ENCODE peak calls at places on chromosomes 16 and 17, in eight cellular contexts. U is right atrium auricular region, C is transverse colon, R is K562, H is heart left ventricle, G is thoracic aorta, Y is fibroblast of lung, A is GM23338. T is an unnamed sample.
A peak's percentile ranks its signal among the peaks of the same experiment; 100 is the strongest.

GRCh38 chr17:72122002-72122310 is 1.1 kb downstream of the SOX9 start:
- DNase-seq in U (no peak), C (no peak), R (no peak), H (no peak), G (no peak), Y (peak; percentile 64), A (no peak), T (peak; percentile 42)

GRCh38 chr17:40075216-40076100 is 12.7 kb downstream of the THRA start:
- DNase-seq in U (peak; percentile 83), C (peak; percentile 86), R (peak; percentile 71), H (peak; percentile 94), G (peak; percentile 69), Y (peak; percentile 75), A (peak; percentile 88), T (peak; percentile 63)

GRCh38 chr17:64331946-64332493 is 58.6 kb downstream of the PECAM1 start:
- DNase-seq in U (peak; percentile 88), C (no peak), R (peak; percentile 76), H (peak; percentile 86), G (no peak), Y (peak; percentile 45), A (no peak), T (peak; percentile 97)

GRCh38 chr17:18362509-18363020 is 785 bp downstream of the SHMT1 start:
- DNase-seq in U (peak; percentile 71), C (peak; percentile 68), R (no peak), H (peak; percentile 61), G (no peak), Y (peak; percentile 41), A (peak; percentile 50), T (peak; percentile 80)

GRCh38 chr16:16997349-16997748 is 473.4 kb downstream of the XYLT1 start:
- DNase-seq in U (no peak), C (no peak), R (no peak), H (no peak), G (no peak), Y (no peak), A (no peak), T (no peak)

GRCh38 chr17:45263477-45263860 is 1.6 kb upstream of the SPATA32 start:
- DNase-seq in U (no peak), C (no peak), R (no peak), H (no peak), G (no peak), Y (no peak), A (no peak), T (no peak)

GRCh38 chr17:64984776-64985521 is 65.7 kb upstream of the LRRC37A3 start:
- DNase-seq in U (no peak), C (peak; percentile 29), R (no peak), H (no peak), G (no peak), Y (peak; percentile 67), A (no peak), T (peak; percentile 90)

GRCh38 chr17:43720311-43721060 is 38.1 kb downstream of the SOST start:
- DNase-seq in U (peak; percentile 78), C (peak; percentile 84), R (peak; percentile 65), H (peak; percentile 92), G (peak; percentile 39), Y (peak; percentile 59), A (peak; percentile 83), T (peak; percentile 61)

GRCh38 chr17:78210111-78210510 is 3.9 kb upstream of the BIRC5 start:
- DNase-seq in U (no peak), C (no peak), R (no peak), H (no peak), G (no peak), Y (no peak), A (no peak), T (no peak)

GRCh38 chr17:2364132-2365116 is 27.1 kb downstream of the SGSM2 start:
- DNase-seq in U (no peak), C (no peak), R (no peak), H (peak; percentile 78), G (no peak), Y (peak; percentile 38), A (no peak), T (no peak)

GRCh38 chr17:47615766-47616424 is 33.8 kb upstream of the KPNB1 start:
- DNase-seq in U (no peak), C (no peak), R (peak; percentile 27), H (no peak), G (no peak), Y (peak; percentile 71), A (peak; percentile 77), T (peak; percentile 92)

GRCh38 chr16:64311241-64311640 is 810.6 kb downstream of the CDH11 start:
- DNase-seq in U (no peak), C (no peak), R (no peak), H (no peak), G (no peak), Y (peak; percentile 17), A (no peak), T (peak; percentile 48)

GRCh38 chr17:57603978-57604377 is 141.1 kb downstream of the CCDC182 start:
- DNase-seq in U (no peak), C (peak; percentile 65), R (no peak), H (no peak), G (no peak), Y (no peak), A (no peak), T (no peak)

GRCh38 chr17:68290268-68290954 is 516 bp downstream of the SLC16A6 start:
- DNase-seq in U (no peak), C (peak; percentile 54), R (no peak), H (no peak), G (no peak), Y (no peak), A (peak; percentile 74), T (peak; percentile 54)

GRCh38 chr17:59829217-59830006 is 63.3 kb downstream of the TUBD1 start:
- DNase-seq in U (no peak), C (no peak), R (peak; percentile 60), H (no peak), G (no peak), Y (peak; percentile 96), A (no peak), T (peak; percentile 100)

GRCh38 chr17:51499906-51500305 is 239.6 kb downstream of the UTP18 start:
- DNase-seq in U (no peak), C (no peak), R (no peak), H (no peak), G (no peak), Y (no peak), A (no peak), T (no peak)

GRCh38 chr16:50303605-50304466 is 37.5 kb downstream of the ADCY7 start:
- DNase-seq in U (no peak), C (no peak), R (no peak), H (peak; percentile 2), G (no peak), Y (peak; percentile 84), A (no peak), T (no peak)

GRCh38 chr16:4979164-4979563 is 21.0 kb downstream of the SEC14L5 start:
- DNase-seq in U (no peak), C (no peak), R (no peak), H (no peak), G (no peak), Y (no peak), A (no peak), T (no peak)

GRCh38 chr17:40018211-40019121 is 3.2 kb downstream of the CSF3 start:
- DNase-seq in U (no peak), C (no peak), R (no peak), H (peak; percentile 70), G (no peak), Y (peak; percentile 60), A (peak; percentile 64), T (no peak)

GRCh38 chr16:77951788-77952187 is 70.6 kb upstream of the CLEC3A start:
- DNase-seq in U (no peak), C (no peak), R (peak; percentile 34), H (no peak), G (no peak), Y (no peak), A (peak; percentile 91), T (peak; percentile 35)

DNA sequence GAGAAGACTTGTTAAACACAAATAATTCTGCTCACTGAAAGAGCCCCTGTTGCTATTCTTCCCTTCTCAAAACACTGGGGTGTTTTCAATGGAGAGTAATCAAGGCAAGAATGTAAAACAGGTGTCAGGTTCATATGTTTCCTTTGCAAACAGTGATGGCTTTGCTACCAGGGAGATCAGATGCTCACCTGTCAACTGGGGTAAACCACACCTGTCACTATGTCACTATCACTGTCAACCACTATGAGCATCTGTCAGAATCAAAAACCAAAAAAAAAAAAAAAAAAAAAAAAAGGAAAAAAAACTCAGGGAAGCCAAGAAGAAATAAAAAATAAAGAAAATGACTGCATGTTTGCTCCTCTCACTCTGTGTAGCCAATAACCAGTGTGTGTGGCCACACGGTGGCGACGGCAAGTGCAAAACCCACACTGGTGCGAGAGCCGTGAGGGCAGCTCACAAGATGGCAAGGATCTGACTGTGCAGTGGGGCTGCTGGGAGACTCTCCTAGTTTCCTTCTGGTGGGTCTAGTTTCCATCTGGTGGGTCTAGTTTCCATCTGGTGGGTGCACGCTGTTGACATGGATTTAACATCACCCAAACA is 22.7 kb downstream of the USP22 start:
- DNase-seq in U (no peak), C (peak; percentile 39), R (no peak), H (no peak), G (no peak), Y (no peak), A (peak; percentile 44), T (peak; percentile 13)
- TF ChIP-seq CTCF in U (no peak), C (peak; percentile 29), R (peak; percentile 7), H (peak; percentile 45), G (peak; percentile 42), Y (no peak), A (peak; percentile 59), T (peak; percentile 53)

GRCh38 chr16:84816023-84816422 is 3.8 kb upstream of the CRISPLD2 start:
- DNase-seq in U (no peak), C (no peak), R (no peak), H (no peak), G (no peak), Y (no peak), A (no peak), T (no peak)
- H3K4me1 ChIP-seq in U (no peaks in the 10 kb centered on the region), C (peaks cover 12% of the 10 kb centered on the region), R (peaks cover 12% of the 10 kb centered on the region), H (peaks cover 6% of the 10 kb centered on the region), G (peaks cover 18% of the 10 kb centered on the region), Y (no peaks in the 10 kb centered on the region), A (peaks cover 5% of the 10 kb centered on the region), T (peaks cover 6% of the 10 kb centered on the region)

GRCh38 chr17:31820691-31821435 is 38.2 kb downstream of the COPRS start:
- DNase-seq in U (no peak), C (no peak), R (no peak), H (no peak), G (no peak), Y (no peak), A (no peak), T (no peak)
- TF ChIP-seq CTCF in U (no peak), C (no peak), R (no peak), H (no peak), G (no peak), Y (no peak), A (no peak), T (no peak)

GRCh38 chr17:81420769-81421462 is 25.7 kb downstream of the BAHCC1 start:
- DNase-seq in U (no peak), C (no peak), R (no peak), H (peak; percentile 78), G (peak; percentile 68), Y (peak; percentile 43), A (no peak), T (no peak)

GRCh38 chr17:81417879-81418709 is 22.8 kb downstream of the BAHCC1 start:
- DNase-seq in U (no peak), C (no peak), R (no peak), H (no peak), G (no peak), Y (no peak), A (no peak), T (no peak)

GRCh38 chr17:81419333-81419885 is 24.2 kb downstream of the BAHCC1 start:
- DNase-seq in U (peak; percentile 95), C (peak; percentile 82), R (peak; percentile 83), H (peak; percentile 97), G (peak; percentile 87), Y (peak; percentile 90), A (no peak), T (peak; percentile 90)

GRCh38 chr17:81418710-81419332 is 23.6 kb downstream of the BAHCC1 start:
- DNase-seq in U (peak; percentile 73), C (no peak), R (no peak), H (no peak), G (no peak), Y (peak; percentile 53), A (no peak), T (peak; percentile 64)

GRCh38 chr17:81419886-81420768 is 24.9 kb downstream of the BAHCC1 start:
- DNase-seq in U (no peak), C (no peak), R (no peak), H (no peak), G (no peak), Y (peak; percentile 37), A (no peak), T (no peak)
- H3K4me1 ChIP-seq in U (no peaks in the 10 kb centered on the region), C (peaks cover 44% of the 10 kb centered on the region), R (peaks cover 76% of the 10 kb centered on the region), H (peaks cover 61% of the 10 kb centered on the region), G (peaks cover 76% of the 10 kb centered on the region), Y (peaks cover 59% of the 10 kb centered on the region), A (no peaks in the 10 kb centered on the region), T (peaks cover 51% of the 10 kb centered on the region)